ENCODE peak calls at places on chromosomes 5 and 9, in ten cellular contexts. One of them, this sample, is unnamed.
A peak's percentile ranks its signal among the peaks of the same experiment; 100 is the strongest.

GRCh38 chr5:174503461-174504265 is 220.7 kb upstream of the MSX2 start:
- DNase-seq in A549: peak; percentile 37
- DNase-seq in GM04504: no peak
- DNase-seq in Caki2: no peak
- DNase-seq in ureter: peak; percentile 66
- DNase-seq in fibroblast of mammary gland: peak; percentile 60
- DNase-seq in fibroblast of lung: peak; percentile 81
- DNase-seq in cortex of kidney: no peak
- DNase-seq in bronchial epithelial cell: peak; percentile 92
- DNase-seq in NB4: peak; percentile 56
- DNase-seq in this sample: peak; percentile 52

GRCh38 chr9:37301369-37302172 is 120.9 kb upstream of the GRHPR start:
- DNase-seq in A549: no peak
- DNase-seq in GM04504: no peak
- DNase-seq in Caki2: no peak
- DNase-seq in ureter: no peak
- DNase-seq in fibroblast of mammary gland: no peak
- DNase-seq in fibroblast of lung: no peak
- DNase-seq in cortex of kidney: no peak
- DNase-seq in bronchial epithelial cell: no peak
- DNase-seq in NB4: no peak
- DNase-seq in this sample: no peak

GRCh38 chr5:142432369-142432863 is 107.6 kb upstream of the SPRY4 start:
- DNase-seq in A549: no peak
- DNase-seq in GM04504: no peak
- DNase-seq in Caki2: no peak
- DNase-seq in ureter: no peak
- DNase-seq in fibroblast of mammary gland: no peak
- DNase-seq in fibroblast of lung: no peak
- DNase-seq in cortex of kidney: no peak
- DNase-seq in bronchial epithelial cell: no peak
- DNase-seq in NB4: peak; percentile 53
- DNase-seq in this sample: no peak

GRCh38 chr5:36877667-36878420 is 1.3 kb downstream of the NIPBL start:
- DNase-seq in A549: peak; percentile 64
- DNase-seq in GM04504: no peak
- DNase-seq in Caki2: peak; percentile 63
- DNase-seq in ureter: no peak
- DNase-seq in fibroblast of mammary gland: peak; percentile 51
- DNase-seq in fibroblast of lung: peak; percentile 38
- DNase-seq in cortex of kidney: no peak
- DNase-seq in bronchial epithelial cell: peak; percentile 79
- DNase-seq in NB4: peak; percentile 52
- DNase-seq in this sample: no peak

GRCh38 chr9:73515216-73515615 is 363.6 kb downstream of the ANXA1 start:
- DNase-seq in A549: peak; percentile 43
- DNase-seq in GM04504: no peak
- DNase-seq in Caki2: no peak
- DNase-seq in ureter: no peak
- DNase-seq in fibroblast of mammary gland: no peak
- DNase-seq in fibroblast of lung: no peak
- DNase-seq in cortex of kidney: no peak
- DNase-seq in bronchial epithelial cell: peak; percentile 33
- DNase-seq in NB4: no peak
- DNase-seq in this sample: no peak

GRCh38 chr9:121450241-121450640 is 49.4 kb downstream of the GGTA1 start:
- DNase-seq in A549: no peak
- DNase-seq in GM04504: peak; percentile 28
- DNase-seq in Caki2: no peak
- DNase-seq in ureter: no peak
- DNase-seq in fibroblast of mammary gland: peak; percentile 25
- DNase-seq in fibroblast of lung: no peak
- DNase-seq in cortex of kidney: no peak
- DNase-seq in bronchial epithelial cell: no peak
- DNase-seq in NB4: no peak
- DNase-seq in this sample: no peak

GRCh38 chr5:27682600-27682999 is 644.2 kb upstream of the CDH9 start:
- DNase-seq in A549: peak; percentile 17
- DNase-seq in GM04504: no peak
- DNase-seq in Caki2: peak; percentile 3
- DNase-seq in ureter: no peak
- DNase-seq in fibroblast of mammary gland: no peak
- DNase-seq in fibroblast of lung: no peak
- DNase-seq in cortex of kidney: no peak
- DNase-seq in bronchial epithelial cell: peak; percentile 32
- DNase-seq in NB4: peak; percentile 32
- DNase-seq in this sample: no peak

GRCh38 chr9:29214702-29215248 is 1641.5 kb upstream of the C9orf72 start:
- DNase-seq in A549: no peak
- DNase-seq in GM04504: no peak
- DNase-seq in Caki2: no peak
- DNase-seq in ureter: no peak
- DNase-seq in fibroblast of mammary gland: no peak
- DNase-seq in fibroblast of lung: no peak
- DNase-seq in cortex of kidney: no peak
- DNase-seq in bronchial epithelial cell: no peak
- DNase-seq in NB4: no peak
- DNase-seq in this sample: no peak

GRCh38 chr9:107190031-107190935 is 92.8 kb upstream of the RAD23B start:
- DNase-seq in A549: no peak
- DNase-seq in GM04504: no peak
- DNase-seq in Caki2: peak; percentile 10
- DNase-seq in ureter: no peak
- DNase-seq in fibroblast of mammary gland: peak; percentile 91
- DNase-seq in fibroblast of lung: peak; percentile 63
- DNase-seq in cortex of kidney: no peak
- DNase-seq in bronchial epithelial cell: peak; percentile 91
- DNase-seq in NB4: no peak
- DNase-seq in this sample: no peak

GRCh38 chr9:38047301-38048251 is 21.5 kb downstream of the SHB start:
- DNase-seq in A549: peak; percentile 94
- DNase-seq in GM04504: peak; percentile 85
- DNase-seq in Caki2: peak; percentile 89
- DNase-seq in ureter: peak; percentile 83
- DNase-seq in fibroblast of mammary gland: peak; percentile 84
- DNase-seq in fibroblast of lung: peak; percentile 78
- DNase-seq in cortex of kidney: no peak
- DNase-seq in bronchial epithelial cell: peak; percentile 89
- DNase-seq in NB4: peak; percentile 23
- DNase-seq in this sample: peak; percentile 90

GRCh38 chr5:143434261-143435206 is 31.0 kb upstream of the NR3C1 start:
- DNase-seq in A549: no peak
- DNase-seq in GM04504: no peak
- DNase-seq in Caki2: no peak
- DNase-seq in ureter: no peak
- DNase-seq in fibroblast of mammary gland: peak; percentile 59
- DNase-seq in fibroblast of lung: no peak
- DNase-seq in cortex of kidney: no peak
- DNase-seq in bronchial epithelial cell: no peak
- DNase-seq in NB4: no peak
- DNase-seq in this sample: no peak

GRCh38 chr9:4689687-4690104 is 10.3 kb downstream of the CDC37L1 start:
- DNase-seq in A549: no peak
- DNase-seq in GM04504: no peak
- DNase-seq in Caki2: no peak
- DNase-seq in ureter: no peak
- DNase-seq in fibroblast of mammary gland: peak; percentile 27
- DNase-seq in fibroblast of lung: no peak
- DNase-seq in cortex of kidney: no peak
- DNase-seq in bronchial epithelial cell: peak; percentile 56
- DNase-seq in NB4: no peak
- DNase-seq in this sample: no peak

GRCh38 chr9:116572095-116572748 is 114.9 kb upstream of the TRIM32 start:
- DNase-seq in A549: peak; percentile 87
- DNase-seq in GM04504: peak; percentile 66
- DNase-seq in Caki2: peak; percentile 85
- DNase-seq in ureter: peak; percentile 90
- DNase-seq in fibroblast of mammary gland: peak; percentile 89
- DNase-seq in fibroblast of lung: peak; percentile 96
- DNase-seq in cortex of kidney: no peak
- DNase-seq in bronchial epithelial cell: peak; percentile 41
- DNase-seq in NB4: peak; percentile 71
- DNase-seq in this sample: peak; percentile 49

GRCh38 chr5:52794519-52794918 is 6.8 kb downstream of the ITGA1 start:
- DNase-seq in A549: peak; percentile 11
- DNase-seq in GM04504: no peak
- DNase-seq in Caki2: no peak
- DNase-seq in ureter: no peak
- DNase-seq in fibroblast of mammary gland: peak; percentile 67
- DNase-seq in fibroblast of lung: peak; percentile 90
- DNase-seq in cortex of kidney: no peak
- DNase-seq in bronchial epithelial cell: peak; percentile 56
- DNase-seq in NB4: no peak
- DNase-seq in this sample: no peak

GRCh38 chr5:113682497-113683136 is 169.1 kb downstream of the YTHDC2 start:
- DNase-seq in A549: peak; percentile 3
- DNase-seq in GM04504: no peak
- DNase-seq in Caki2: no peak
- DNase-seq in ureter: no peak
- DNase-seq in fibroblast of mammary gland: no peak
- DNase-seq in fibroblast of lung: peak; percentile 15
- DNase-seq in cortex of kidney: no peak
- DNase-seq in bronchial epithelial cell: peak; percentile 31
- DNase-seq in NB4: peak; percentile 27
- DNase-seq in this sample: no peak

GRCh38 chr5:113187879-113188278 is 211.3 kb downstream of the DCP2 start:
- DNase-seq in A549: no peak
- DNase-seq in GM04504: no peak
- DNase-seq in Caki2: no peak
- DNase-seq in ureter: no peak
- DNase-seq in fibroblast of mammary gland: no peak
- DNase-seq in fibroblast of lung: no peak
- DNase-seq in cortex of kidney: no peak
- DNase-seq in bronchial epithelial cell: no peak
- DNase-seq in NB4: peak; percentile 24
- DNase-seq in this sample: no peak

GRCh38 chr9:4538621-4539020 is 48.4 kb downstream of the SLC1A1 start:
- DNase-seq in A549: no peak
- DNase-seq in GM04504: no peak
- DNase-seq in Caki2: no peak
- DNase-seq in ureter: no peak
- DNase-seq in fibroblast of mammary gland: no peak
- DNase-seq in fibroblast of lung: no peak
- DNase-seq in cortex of kidney: no peak
- DNase-seq in bronchial epithelial cell: no peak
- DNase-seq in NB4: no peak
- DNase-seq in this sample: no peak

GRCh38 chr5:167653645-167654106 is 637.8 kb upstream of the WWC1 start:
- DNase-seq in A549: peak; percentile 69
- DNase-seq in GM04504: no peak
- DNase-seq in Caki2: peak; percentile 31
- DNase-seq in ureter: no peak
- DNase-seq in fibroblast of mammary gland: peak; percentile 53
- DNase-seq in fibroblast of lung: no peak
- DNase-seq in cortex of kidney: no peak
- DNase-seq in bronchial epithelial cell: peak; percentile 89
- DNase-seq in NB4: no peak
- DNase-seq in this sample: no peak

GRCh38 chr9:86763795-86764194 is 183.5 kb downstream of the GAS1 start:
- DNase-seq in A549: no peak
- DNase-seq in GM04504: no peak
- DNase-seq in Caki2: no peak
- DNase-seq in ureter: no peak
- DNase-seq in fibroblast of mammary gland: no peak
- DNase-seq in fibroblast of lung: no peak
- DNase-seq in cortex of kidney: no peak
- DNase-seq in bronchial epithelial cell: no peak
- DNase-seq in NB4: peak; percentile 63
- DNase-seq in this sample: no peak

GRCh38 chr5:35999547-35999946 is 8.4 kb upstream of the UGT3A1 start:
- DNase-seq in A549: no peak
- DNase-seq in GM04504: no peak
- DNase-seq in Caki2: no peak
- DNase-seq in ureter: no peak
- DNase-seq in fibroblast of mammary gland: no peak
- DNase-seq in fibroblast of lung: no peak
- DNase-seq in cortex of kidney: no peak
- DNase-seq in bronchial epithelial cell: no peak
- DNase-seq in NB4: no peak
- DNase-seq in this sample: no peak

GRCh38 chr5:114695292-114695904 is 333.5 kb downstream of the KCNN2 start:
- DNase-seq in A549: no peak
- DNase-seq in GM04504: no peak
- DNase-seq in Caki2: no peak
- DNase-seq in ureter: no peak
- DNase-seq in fibroblast of mammary gland: no peak
- DNase-seq in fibroblast of lung: no peak
- DNase-seq in cortex of kidney: no peak
- DNase-seq in bronchial epithelial cell: no peak
- DNase-seq in NB4: no peak
- DNase-seq in this sample: no peak

GRCh38 chr5:14195588-14195987 is 52.4 kb downstream of the TRIO start:
- DNase-seq in A549: no peak
- DNase-seq in GM04504: no peak
- DNase-seq in Caki2: no peak
- DNase-seq in ureter: no peak
- DNase-seq in fibroblast of mammary gland: no peak
- DNase-seq in fibroblast of lung: no peak
- DNase-seq in cortex of kidney: no peak
- DNase-seq in bronchial epithelial cell: no peak
- DNase-seq in NB4: no peak
- DNase-seq in this sample: no peak

GRCh38 chr5:33981408-33982171 is 2.9 kb downstream of the SLC45A2 start:
- DNase-seq in A549: no peak
- DNase-seq in GM04504: peak; percentile 26
- DNase-seq in Caki2: no peak
- DNase-seq in ureter: no peak
- DNase-seq in fibroblast of mammary gland: peak; percentile 10
- DNase-seq in fibroblast of lung: peak; percentile 20
- DNase-seq in cortex of kidney: no peak
- DNase-seq in bronchial epithelial cell: no peak
- DNase-seq in NB4: no peak
- DNase-seq in this sample: no peak

GRCh38 chr9:116156621-116157314 is 3.2 kb downstream of the PAPPA start:
- DNase-seq in A549: peak; percentile 85
- DNase-seq in GM04504: peak; percentile 70
- DNase-seq in Caki2: peak; percentile 55
- DNase-seq in ureter: peak; percentile 67
- DNase-seq in fibroblast of mammary gland: peak; percentile 93
- DNase-seq in fibroblast of lung: peak; percentile 92
- DNase-seq in cortex of kidney: no peak
- DNase-seq in bronchial epithelial cell: peak; percentile 45
- DNase-seq in NB4: no peak
- DNase-seq in this sample: no peak

GRCh38 chr5:143350341-143350740 is 53.1 kb downstream of the NR3C1 start:
- DNase-seq in A549: no peak
- DNase-seq in GM04504: no peak
- DNase-seq in Caki2: no peak
- DNase-seq in ureter: no peak
- DNase-seq in fibroblast of mammary gland: no peak
- DNase-seq in fibroblast of lung: no peak
- DNase-seq in cortex of kidney: no peak
- DNase-seq in bronchial epithelial cell: no peak
- DNase-seq in NB4: no peak
- DNase-seq in this sample: no peak

GRCh38 chr9:94478755-94479730 is 75.8 kb upstream of the PCAT7 start:
- DNase-seq in A549: no peak
- DNase-seq in GM04504: no peak
- DNase-seq in Caki2: no peak
- DNase-seq in ureter: no peak
- DNase-seq in fibroblast of mammary gland: no peak
- DNase-seq in fibroblast of lung: no peak
- DNase-seq in cortex of kidney: no peak
- DNase-seq in bronchial epithelial cell: no peak
- DNase-seq in NB4: no peak
- DNase-seq in this sample: no peak

This sample was measured in astrocyte of the cerebellum.